ENCODE peak calls at places on chromosomes 12 and 14, in seven cellular contexts. One of them, this sample, is unnamed.
A peak's percentile ranks its signal among the peaks of the same experiment; 100 is the strongest.

GRCh38 chr12:69056743-69057515 is 124.0 kb upstream of the CPM start:
- DNase-seq in HCT116: no peak
- DNase-seq in heart right ventricle: no peak
- DNase-seq in neural progenitor cell: no peak
- DNase-seq in dorsolateral prefrontal cortex: no peak
- DNase-seq in bronchial epithelial cell: no peak
- DNase-seq in fibroblast of villous mesenchyme: peak; percentile 71
- DNase-seq in this sample: no peak

GRCh38 chr12:86663691-86664090 is 407.5 kb upstream of the MGAT4C start:
- DNase-seq in HCT116: no peak
- DNase-seq in heart right ventricle: no peak
- DNase-seq in neural progenitor cell: no peak
- DNase-seq in dorsolateral prefrontal cortex: no peak
- DNase-seq in bronchial epithelial cell: no peak
- DNase-seq in fibroblast of villous mesenchyme: peak; percentile 9
- DNase-seq in this sample: no peak

GRCh38 chr14:85590784-85591183 is 60.8 kb downstream of the FLRT2 start:
- DNase-seq in HCT116: no peak
- DNase-seq in heart right ventricle: no peak
- DNase-seq in neural progenitor cell: no peak
- DNase-seq in dorsolateral prefrontal cortex: no peak
- DNase-seq in bronchial epithelial cell: peak; percentile 86
- DNase-seq in fibroblast of villous mesenchyme: no peak
- DNase-seq in this sample: no peak

GRCh38 chr12:49296034-49296835 is 1.3 kb downstream of the PRPH start:
- DNase-seq in HCT116: no peak
- DNase-seq in heart right ventricle: peak; percentile 37
- DNase-seq in neural progenitor cell: peak; percentile 78
- DNase-seq in dorsolateral prefrontal cortex: no peak
- DNase-seq in bronchial epithelial cell: peak; percentile 21
- DNase-seq in fibroblast of villous mesenchyme: peak; percentile 19
- DNase-seq in this sample: no peak

GRCh38 chr12:43113153-43113552 is 438.9 kb downstream of the ADAMTS20 start:
- DNase-seq in HCT116: no peak
- DNase-seq in heart right ventricle: no peak
- DNase-seq in neural progenitor cell: no peak
- DNase-seq in dorsolateral prefrontal cortex: no peak
- DNase-seq in bronchial epithelial cell: no peak
- DNase-seq in fibroblast of villous mesenchyme: no peak
- DNase-seq in this sample: no peak

GRCh38 chr12:48446372-48446771 is 26.0 kb upstream of the ANP32D start:
- DNase-seq in HCT116: no peak
- DNase-seq in heart right ventricle: no peak
- DNase-seq in neural progenitor cell: peak; percentile 66
- DNase-seq in dorsolateral prefrontal cortex: no peak
- DNase-seq in bronchial epithelial cell: peak; percentile 41
- DNase-seq in fibroblast of villous mesenchyme: no peak
- DNase-seq in this sample: no peak

GRCh38 chr12:25701290-25701689 is 148.2 kb upstream of the LMNTD1 start:
- DNase-seq in HCT116: peak; percentile 1
- DNase-seq in heart right ventricle: no peak
- DNase-seq in neural progenitor cell: no peak
- DNase-seq in dorsolateral prefrontal cortex: no peak
- DNase-seq in bronchial epithelial cell: peak; percentile 42
- DNase-seq in fibroblast of villous mesenchyme: peak; percentile 56
- DNase-seq in this sample: no peak

GRCh38 chr12:27305673-27306504 is 26.7 kb upstream of the BMAL2 start:
- DNase-seq in HCT116: peak; percentile 27
- DNase-seq in heart right ventricle: no peak
- DNase-seq in neural progenitor cell: peak; percentile 36
- DNase-seq in dorsolateral prefrontal cortex: no peak
- DNase-seq in bronchial epithelial cell: peak; percentile 58
- DNase-seq in fibroblast of villous mesenchyme: peak; percentile 73
- DNase-seq in this sample: peak; percentile 28

GRCh38 chr14:105255021-105255507 is 6.7 kb downstream of the BTBD6 start:
- DNase-seq in HCT116: no peak
- DNase-seq in heart right ventricle: no peak
- DNase-seq in neural progenitor cell: no peak
- DNase-seq in dorsolateral prefrontal cortex: no peak
- DNase-seq in bronchial epithelial cell: no peak
- DNase-seq in fibroblast of villous mesenchyme: peak; percentile 63
- DNase-seq in this sample: no peak

GRCh38 chr12:51923506-51924365 is 16.4 kb downstream of the ACVRL1 start:
- DNase-seq in HCT116: no peak
- DNase-seq in heart right ventricle: peak; percentile 80
- DNase-seq in neural progenitor cell: peak; percentile 72
- DNase-seq in dorsolateral prefrontal cortex: no peak
- DNase-seq in bronchial epithelial cell: no peak
- DNase-seq in fibroblast of villous mesenchyme: no peak
- DNase-seq in this sample: no peak

GRCh38 chr12:46933947-46934346 is 108.2 kb upstream of the SLC38A4 start:
- DNase-seq in HCT116: no peak
- DNase-seq in heart right ventricle: no peak
- DNase-seq in neural progenitor cell: peak; percentile 39
- DNase-seq in dorsolateral prefrontal cortex: no peak
- DNase-seq in bronchial epithelial cell: peak; percentile 73
- DNase-seq in fibroblast of villous mesenchyme: peak; percentile 73
- DNase-seq in this sample: peak; percentile 40

GRCh38 chr12:88895634-88896033 is 315.4 kb upstream of the KITLG start:
- DNase-seq in HCT116: no peak
- DNase-seq in heart right ventricle: no peak
- DNase-seq in neural progenitor cell: no peak
- DNase-seq in dorsolateral prefrontal cortex: no peak
- DNase-seq in bronchial epithelial cell: peak; percentile 8
- DNase-seq in fibroblast of villous mesenchyme: peak; percentile 32
- DNase-seq in this sample: no peak

GRCh38 chr12:74910831-74911230 is 298.8 kb downstream of the KCNC2 start:
- DNase-seq in HCT116: no peak
- DNase-seq in heart right ventricle: no peak
- DNase-seq in neural progenitor cell: no peak
- DNase-seq in dorsolateral prefrontal cortex: no peak
- DNase-seq in bronchial epithelial cell: no peak
- DNase-seq in fibroblast of villous mesenchyme: no peak
- DNase-seq in this sample: no peak

GRCh38 chr12:84793558-84794367 is 118.8 kb downstream of the SLC6A15 start:
- DNase-seq in HCT116: no peak
- DNase-seq in heart right ventricle: no peak
- DNase-seq in neural progenitor cell: no peak
- DNase-seq in dorsolateral prefrontal cortex: no peak
- DNase-seq in bronchial epithelial cell: peak; percentile 90
- DNase-seq in fibroblast of villous mesenchyme: no peak
- DNase-seq in this sample: no peak

GRCh38 chr12:20701106-20701505 is 6.0 kb downstream of the SLCO1C1 start:
- DNase-seq in HCT116: no peak
- DNase-seq in heart right ventricle: no peak
- DNase-seq in neural progenitor cell: no peak
- DNase-seq in dorsolateral prefrontal cortex: no peak
- DNase-seq in bronchial epithelial cell: no peak
- DNase-seq in fibroblast of villous mesenchyme: no peak
- DNase-seq in this sample: peak; percentile 98

GRCh38 chr12:47145188-47145587 is 65.4 kb upstream of the AMIGO2 start:
- DNase-seq in HCT116: no peak
- DNase-seq in heart right ventricle: no peak
- DNase-seq in neural progenitor cell: no peak
- DNase-seq in dorsolateral prefrontal cortex: no peak
- DNase-seq in bronchial epithelial cell: no peak
- DNase-seq in fibroblast of villous mesenchyme: peak; percentile 17
- DNase-seq in this sample: no peak

GRCh38 chr14:76775159-76775694 is 14.0 kb downstream of the VASH1 start:
- DNase-seq in HCT116: no peak
- DNase-seq in heart right ventricle: no peak
- DNase-seq in neural progenitor cell: no peak
- DNase-seq in dorsolateral prefrontal cortex: peak; percentile 32
- DNase-seq in bronchial epithelial cell: no peak
- DNase-seq in fibroblast of villous mesenchyme: no peak
- DNase-seq in this sample: no peak

GRCh38 chr12:51871918-51872688 is 15.8 kb upstream of the ANKRD33 start:
- DNase-seq in HCT116: no peak
- DNase-seq in heart right ventricle: no peak
- DNase-seq in neural progenitor cell: peak; percentile 28
- DNase-seq in dorsolateral prefrontal cortex: no peak
- DNase-seq in bronchial epithelial cell: no peak
- DNase-seq in fibroblast of villous mesenchyme: no peak
- DNase-seq in this sample: no peak

GRCh38 chr12:113052326-113052725 is 4.2 kb upstream of the DTX1 start:
- DNase-seq in HCT116: no peak
- DNase-seq in heart right ventricle: no peak
- DNase-seq in neural progenitor cell: no peak
- DNase-seq in dorsolateral prefrontal cortex: no peak
- DNase-seq in bronchial epithelial cell: no peak
- DNase-seq in fibroblast of villous mesenchyme: no peak
- DNase-seq in this sample: no peak

GRCh38 chr14:64549805-64550538 is at the start of gene PPP1R36:
- DNase-seq in HCT116: no peak
- DNase-seq in heart right ventricle: peak; percentile 61
- DNase-seq in neural progenitor cell: peak; percentile 32
- DNase-seq in dorsolateral prefrontal cortex: no peak
- DNase-seq in bronchial epithelial cell: no peak
- DNase-seq in fibroblast of villous mesenchyme: peak; percentile 49
- DNase-seq in this sample: no peak

GRCh38 chr12:27940756-27941402 is 31.7 kb downstream of the PTHLH start:
- DNase-seq in HCT116: peak; percentile 77
- DNase-seq in heart right ventricle: peak; percentile 63
- DNase-seq in neural progenitor cell: peak; percentile 70
- DNase-seq in dorsolateral prefrontal cortex: peak; percentile 65
- DNase-seq in bronchial epithelial cell: peak; percentile 78
- DNase-seq in fibroblast of villous mesenchyme: peak; percentile 84
- DNase-seq in this sample: peak; percentile 67

GRCh38 chr12:128853321-128854197 is at the start of gene GLT1D1:
- DNase-seq in HCT116: no peak
- DNase-seq in heart right ventricle: no peak
- DNase-seq in neural progenitor cell: peak; percentile 72
- DNase-seq in dorsolateral prefrontal cortex: peak; percentile 53
- DNase-seq in bronchial epithelial cell: no peak
- DNase-seq in fibroblast of villous mesenchyme: no peak
- DNase-seq in this sample: no peak

GRCh38 chr14:62689741-62690140 is 355.5 kb downstream of the KCNH5 start:
- DNase-seq in HCT116: no peak
- DNase-seq in heart right ventricle: no peak
- DNase-seq in neural progenitor cell: no peak
- DNase-seq in dorsolateral prefrontal cortex: no peak
- DNase-seq in bronchial epithelial cell: peak; percentile 55
- DNase-seq in fibroblast of villous mesenchyme: no peak
- DNase-seq in this sample: peak; percentile 56

GRCh38 chr14:20417250-20418186 is 4.2 kb upstream of the TEP1 start:
- DNase-seq in HCT116: no peak
- DNase-seq in heart right ventricle: no peak
- DNase-seq in neural progenitor cell: no peak
- DNase-seq in dorsolateral prefrontal cortex: no peak
- DNase-seq in bronchial epithelial cell: peak; percentile 41
- DNase-seq in fibroblast of villous mesenchyme: no peak
- DNase-seq in this sample: peak; percentile 38

GRCh38 chr12:28807535-28807934 is 341.5 kb upstream of the FAR2 start:
- DNase-seq in HCT116: no peak
- DNase-seq in heart right ventricle: no peak
- DNase-seq in neural progenitor cell: no peak
- DNase-seq in dorsolateral prefrontal cortex: no peak
- DNase-seq in bronchial epithelial cell: no peak
- DNase-seq in fibroblast of villous mesenchyme: no peak
- DNase-seq in this sample: peak; percentile 78

GRCh38 chr12:24066097-24066496 is 116.6 kb upstream of the SOX5 start:
- DNase-seq in HCT116: no peak
- DNase-seq in heart right ventricle: no peak
- DNase-seq in neural progenitor cell: no peak
- DNase-seq in dorsolateral prefrontal cortex: no peak
- DNase-seq in bronchial epithelial cell: no peak
- DNase-seq in fibroblast of villous mesenchyme: no peak
- DNase-seq in this sample: no peak

GRCh38 chr12:109716092-109716479 is 2.5 kb downstream of the FAM222A start:
- DNase-seq in HCT116: no peak
- DNase-seq in heart right ventricle: no peak
- DNase-seq in neural progenitor cell: no peak
- DNase-seq in dorsolateral prefrontal cortex: no peak
- DNase-seq in bronchial epithelial cell: no peak
- DNase-seq in fibroblast of villous mesenchyme: no peak
- DNase-seq in this sample: no peak
- H3K4me3 ChIP-seq in HCT116: no peak overlapping the region
- H3K4me3 ChIP-seq in heart right ventricle: no peak overlapping the region
- H3K4me3 ChIP-seq in neural progenitor cell: peak overlapping the region; percentile 14
- H3K4me3 ChIP-seq in dorsolateral prefrontal cortex: peak overlapping the region; percentile 70
- H3K4me3 ChIP-seq in bronchial epithelial cell: no peak overlapping the region
- H3K4me3 ChIP-seq in fibroblast of villous mesenchyme: no peak overlapping the region
- H3K4me3 ChIP-seq in this sample: no peak overlapping the region

GRCh38 chr12:17992002-17992656 is 97.9 kb downstream of the RERGL start:
- DNase-seq in HCT116: peak; percentile 28
- DNase-seq in heart right ventricle: no peak
- DNase-seq in neural progenitor cell: peak; percentile 49
- DNase-seq in dorsolateral prefrontal cortex: no peak
- DNase-seq in bronchial epithelial cell: peak; percentile 39
- DNase-seq in fibroblast of villous mesenchyme: peak; percentile 20
- DNase-seq in this sample: peak; percentile 3
- TF ChIP-seq CTCF in HCT116: peak; percentile 31
- TF ChIP-seq CTCF in heart right ventricle: peak; percentile 56
- TF ChIP-seq CTCF in neural progenitor cell: peak; percentile 90
- TF ChIP-seq CTCF in dorsolateral prefrontal cortex: peak; percentile 79
- TF ChIP-seq CTCF in bronchial epithelial cell: peak; percentile 65
- TF ChIP-seq CTCF in fibroblast of villous mesenchyme: peak; percentile 68
- TF ChIP-seq CTCF in this sample: peak; percentile 71

GRCh38 chr12:58566599-58566998 is 353.7 kb downstream of the LRIG3 start:
- DNase-seq in HCT116: no peak
- DNase-seq in heart right ventricle: no peak
- DNase-seq in neural progenitor cell: no peak
- DNase-seq in dorsolateral prefrontal cortex: no peak
- DNase-seq in bronchial epithelial cell: no peak
- DNase-seq in fibroblast of villous mesenchyme: peak; percentile 71
- DNase-seq in this sample: no peak
- H3K4me3 ChIP-seq in HCT116: no peak overlapping the region
- H3K4me3 ChIP-seq in heart right ventricle: no peak overlapping the region
- H3K4me3 ChIP-seq in neural progenitor cell: no peak overlapping the region
- H3K4me3 ChIP-seq in dorsolateral prefrontal cortex: no peak overlapping the region
- H3K4me3 ChIP-seq in bronchial epithelial cell: no peak overlapping the region
- H3K4me3 ChIP-seq in fibroblast of villous mesenchyme: no peak overlapping the region
- H3K4me3 ChIP-seq in this sample: no peak overlapping the region

GRCh38 chr14:56349942-56350341 is 229.7 kb upstream of the TMEM260 start:
- DNase-seq in HCT116: no peak
- DNase-seq in heart right ventricle: no peak
- DNase-seq in neural progenitor cell: no peak
- DNase-seq in dorsolateral prefrontal cortex: no peak
- DNase-seq in bronchial epithelial cell: no peak
- DNase-seq in fibroblast of villous mesenchyme: no peak
- DNase-seq in this sample: peak; percentile 79

GRCh38 chr14:56357478-56357877 is 222.1 kb upstream of the TMEM260 start:
- DNase-seq in HCT116: no peak
- DNase-seq in heart right ventricle: no peak
- DNase-seq in neural progenitor cell: no peak
- DNase-seq in dorsolateral prefrontal cortex: no peak
- DNase-seq in bronchial epithelial cell: no peak
- DNase-seq in fibroblast of villous mesenchyme: no peak
- DNase-seq in this sample: no peak

DNA sequence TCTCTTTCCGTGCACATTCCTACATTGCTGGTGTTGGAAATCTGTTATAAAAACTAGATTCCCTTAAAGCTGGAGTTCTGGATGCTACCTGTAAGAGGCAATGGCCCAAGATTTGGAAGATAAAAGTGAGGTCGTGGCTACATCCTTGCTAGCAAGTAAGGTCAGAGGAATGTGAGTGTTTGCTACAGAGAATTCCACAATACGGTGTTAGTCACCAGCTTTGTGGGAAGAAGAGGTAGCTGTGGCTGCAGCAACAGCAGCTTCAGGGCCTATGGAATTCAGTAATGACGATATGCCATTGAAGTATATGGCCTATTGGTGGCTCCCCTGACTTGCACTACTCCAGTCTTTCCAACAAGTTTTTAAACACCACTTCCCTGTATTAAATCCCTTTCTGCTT is 227.7 kb upstream of the TMEM260 start:
- DNase-seq in HCT116: no peak
- DNase-seq in heart right ventricle: no peak
- DNase-seq in neural progenitor cell: no peak
- DNase-seq in dorsolateral prefrontal cortex: no peak
- DNase-seq in bronchial epithelial cell: peak; percentile 57
- DNase-seq in fibroblast of villous mesenchyme: peak; percentile 65
- DNase-seq in this sample: no peak
- TF ChIP-seq CTCF in HCT116: no peak
- TF ChIP-seq CTCF in heart right ventricle: no peak
- TF ChIP-seq CTCF in neural progenitor cell: no peak
- TF ChIP-seq CTCF in dorsolateral prefrontal cortex: no peak
- TF ChIP-seq CTCF in bronchial epithelial cell: no peak
- TF ChIP-seq CTCF in fibroblast of villous mesenchyme: no peak
- TF ChIP-seq CTCF in this sample: no peak